ENCODE peak calls at places on chromosome 4, in nine cellular contexts. S is AG20443; E is stimulated activated CD4-positive, alpha-beta T cell treated with anti-CD3 and anti-CD28 coated beads, TNF-alpha, amount 100 ng/mL, for 48 hours; O is ELR; Z is ACHN; J is AG10803; N is CD8-positive, alpha-beta T cell; A is Right ventricle myocardium inferior; L is tibial nerve. Q is an unnamed sample.

GRCh38 chr4:53050361-53050774 is 188.3 kb downstream of the RASL11B start:
- DNase-seq in J (no peak), A (no peak), O (no peak), L (no peak), N (no peak), E (no peak), S (no peak), Z (no peak), Q (no peak)

GRCh38 chr4:8643441-8643840 is 50.9 kb downstream of the CPZ start:
- DNase-seq in J (no peak), O (no peak), Z (no peak), E (no peak), A (peak; percentile 37), S (no peak), L (no peak), N (no peak), Q (no peak)

GRCh38 chr4:124726269-124726668 is 13.7 kb upstream of the ANKRD50 start:
- DNase-seq in O (no peak), J (no peak), Z (no peak), S (no peak), A (no peak), N (no peak), L (no peak), E (no peak), Q (no peak)

GRCh38 chr4:166460769-166461550 is 587.9 kb downstream of the TLL1 start:
- DNase-seq in A (no peak), O (peak; percentile 64), N (no peak), J (no peak), S (no peak), Z (no peak), E (no peak), L (no peak), Q (no peak)

GRCh38 chr4:102429553-102429952 is 71.6 kb upstream of the NFKB1 start:
- DNase-seq in E (no peak), N (no peak), L (no peak), J (peak; percentile 72), O (peak; percentile 93), Z (peak; percentile 83), S (peak; percentile 55), A (no peak), Q (peak; percentile 61)

GRCh38 chr4:121307441-121308327 is 73.1 kb downstream of the QRFPR start:
- DNase-seq in S (peak; percentile 48), E (peak; percentile 14), A (no peak), O (peak; percentile 62), Z (peak; percentile 69), J (peak; percentile 50), N (peak; percentile 8), L (no peak), Q (peak; percentile 4)

GRCh38 chr4:53734584-53735363 is 143.5 kb upstream of the LNX1 start:
- DNase-seq in S (peak; percentile 54), J (peak; percentile 73), E (no peak), A (no peak), Z (no peak), O (peak; percentile 73), N (no peak), L (no peak), Q (no peak)

GRCh38 chr4:60805500-60806313 is 394.4 kb upstream of the ADGRL3 start:
- DNase-seq in Z (peak; percentile 45), E (no peak), L (no peak), J (peak; percentile 0), S (peak; percentile 14), O (peak; percentile 45), N (no peak), A (no peak), Q (no peak)

GRCh38 chr4:13328591-13328990 is 155.5 kb downstream of the RAB28 start:
- DNase-seq in N (no peak), E (no peak), O (peak; percentile 49), Z (no peak), L (no peak), A (no peak), J (peak; percentile 57), S (peak; percentile 49), Q (no peak)

GRCh38 chr4:126604273-126604867 is 1028.4 kb upstream of the INTU start:
- DNase-seq in Z (peak; percentile 36), O (peak; percentile 61), S (peak; percentile 67), N (no peak), E (no peak), A (no peak), L (peak; percentile 53), J (peak; percentile 62), Q (no peak)

Q was measured in kidney epithelial cell.